ENCODE peak calls at places on chromosomes 6 and 20, in four cellular contexts. P is GM04503, W is T47D, B is lower lobe of right lung. A is an unnamed sample.

GRCh38 chr20:48776306-48776705 is 51.5 kb downstream of the PREX1 start:
- DNase-seq in P (peak), W (no peak), B (no peak), A (no peak)

GRCh38 chr20:53427951-53428350 is 165.7 kb downstream of the ZNF217 start:
- DNase-seq in P (no peak), W (no peak), B (no peak), A (no peak)

GRCh38 chr6:90296346-90297123 is at the start of gene BACH2:
- DNase-seq in P (no peak), W (peak), B (peak), A (peak)

GRCh38 chr6:47663462-47664216 is 34.7 kb upstream of the ADGRF4 start:
- DNase-seq in P (no peak), W (peak), B (no peak), A (no peak)

GRCh38 chr20:25398363-25399037 is 7.9 kb upstream of the ABHD12 start:
- DNase-seq in P (no peak), W (peak), B (no peak), A (no peak)

GRCh38 chr20:52972965-52973819 is 1.0 kb downstream of the TSHZ2 start:
- DNase-seq in P (no peak), W (no peak), B (no peak), A (peak)

GRCh38 chr20:5895626-5896025 is 54.7 kb downstream of the TRMT6 start:
- DNase-seq in P (no peak), W (no peak), B (no peak), A (no peak)

GRCh38 chr6:106060167-106060566 is 26.0 kb upstream of the PRDM1 start:
- DNase-seq in P (no peak), W (no peak), B (no peak), A (no peak)

GRCh38 chr6:23477576-23477975 is 648.4 kb upstream of the NRSN1 start:
- DNase-seq in P (no peak), W (no peak), B (no peak), A (no peak)

GRCh38 chr6:114342826-114343781 is at the start of gene HS3ST5:
- DNase-seq in P (no peak), W (peak), B (peak), A (peak)

GRCh38 chr20:36481380-36482043 is 59.8 kb upstream of the MYL9 start:
- DNase-seq in P (no peak), W (peak), B (peak), A (no peak)

GRCh38 chr6:137095093-137095492 is 50.3 kb upstream of the IL20RA start:
- DNase-seq in P (no peak), W (no peak), B (no peak), A (no peak)

GRCh38 chr20:10596726-10597125 is 77.1 kb downstream of the JAG1 start:
- DNase-seq in P (peak), W (no peak), B (no peak), A (no peak)

A was measured in MM.1S.